ENCODE peak calls at places on chromosome 20, in six cellular contexts. One of them, this sample, is unnamed. For H3K4me1, the result is how much of the 10 kb centered on the place peaks cover.

GRCh38 chr20:47231382-47232042 is 125.0 kb downstream of the ZMYND8 start:
- DNase-seq in spleen: no peak
- DNase-seq in ovary: no peak
- DNase-seq in Peyer's patch: no peak
- DNase-seq in A549: no peak
- DNase-seq in body of pancreas: no peak
- DNase-seq in this sample: no peak

GRCh38 chr20:2349801-2350200 is 30.9 kb upstream of the TGM6 start:
- DNase-seq in spleen: no peak
- DNase-seq in ovary: no peak
- DNase-seq in Peyer's patch: no peak
- DNase-seq in A549: no peak
- DNase-seq in body of pancreas: no peak
- DNase-seq in this sample: no peak

GRCh38 chr20:63917811-63918210 is 22.9 kb downstream of the DNAJC5 start:
- DNase-seq in spleen: no peak
- DNase-seq in ovary: no peak
- DNase-seq in Peyer's patch: no peak
- DNase-seq in A549: no peak
- DNase-seq in body of pancreas: no peak
- DNase-seq in this sample: no peak

GRCh38 chr20:23187759-23188158 is 101.6 kb upstream of the CD93 start:
- DNase-seq in spleen: peak
- DNase-seq in ovary: no peak
- DNase-seq in Peyer's patch: no peak
- DNase-seq in A549: no peak
- DNase-seq in body of pancreas: peak
- DNase-seq in this sample: no peak

GRCh38 chr20:37538003-37538402 is 10.3 kb upstream of the BLCAP start:
- DNase-seq in spleen: peak
- DNase-seq in ovary: no peak
- DNase-seq in Peyer's patch: no peak
- DNase-seq in A549: no peak
- DNase-seq in body of pancreas: no peak
- DNase-seq in this sample: no peak

GRCh38 chr20:18310592-18310991 is 22.3 kb downstream of the ZNF133 start:
- DNase-seq in spleen: no peak
- DNase-seq in ovary: no peak
- DNase-seq in Peyer's patch: no peak
- DNase-seq in A549: no peak
- DNase-seq in body of pancreas: no peak
- DNase-seq in this sample: no peak

GRCh38 chr20:62362991-62363919 is 3.9 kb downstream of the LAMA5 start:
- DNase-seq in spleen: no peak
- DNase-seq in ovary: no peak
- DNase-seq in Peyer's patch: no peak
- DNase-seq in A549: no peak
- DNase-seq in body of pancreas: peak
- DNase-seq in this sample: no peak

GRCh38 chr20:1005452-1006027 is 3.4 kb upstream of the RSPO4 start:
- DNase-seq in spleen: no peak
- DNase-seq in ovary: no peak
- DNase-seq in Peyer's patch: no peak
- DNase-seq in A549: peak
- DNase-seq in body of pancreas: peak
- DNase-seq in this sample: no peak

GRCh38 chr20:60224914-60225313 is 266.7 kb downstream of the CDH26 start:
- DNase-seq in spleen: no peak
- DNase-seq in ovary: no peak
- DNase-seq in Peyer's patch: no peak
- DNase-seq in A549: peak
- DNase-seq in body of pancreas: no peak
- DNase-seq in this sample: no peak

GRCh38 chr20:44609006-44609510 is 26.7 kb downstream of the PKIG start:
- DNase-seq in spleen: no peak
- DNase-seq in ovary: no peak
- DNase-seq in Peyer's patch: no peak
- DNase-seq in A549: no peak
- DNase-seq in body of pancreas: no peak
- DNase-seq in this sample: no peak
- H3K27ac ChIP-seq in spleen: peak
- H3K27ac ChIP-seq in ovary: peak
- H3K27ac ChIP-seq in Peyer's patch: peak
- H3K27ac ChIP-seq in A549: peak
- H3K27ac ChIP-seq in body of pancreas: peak
- H3K27ac ChIP-seq in this sample: peak

DNA sequence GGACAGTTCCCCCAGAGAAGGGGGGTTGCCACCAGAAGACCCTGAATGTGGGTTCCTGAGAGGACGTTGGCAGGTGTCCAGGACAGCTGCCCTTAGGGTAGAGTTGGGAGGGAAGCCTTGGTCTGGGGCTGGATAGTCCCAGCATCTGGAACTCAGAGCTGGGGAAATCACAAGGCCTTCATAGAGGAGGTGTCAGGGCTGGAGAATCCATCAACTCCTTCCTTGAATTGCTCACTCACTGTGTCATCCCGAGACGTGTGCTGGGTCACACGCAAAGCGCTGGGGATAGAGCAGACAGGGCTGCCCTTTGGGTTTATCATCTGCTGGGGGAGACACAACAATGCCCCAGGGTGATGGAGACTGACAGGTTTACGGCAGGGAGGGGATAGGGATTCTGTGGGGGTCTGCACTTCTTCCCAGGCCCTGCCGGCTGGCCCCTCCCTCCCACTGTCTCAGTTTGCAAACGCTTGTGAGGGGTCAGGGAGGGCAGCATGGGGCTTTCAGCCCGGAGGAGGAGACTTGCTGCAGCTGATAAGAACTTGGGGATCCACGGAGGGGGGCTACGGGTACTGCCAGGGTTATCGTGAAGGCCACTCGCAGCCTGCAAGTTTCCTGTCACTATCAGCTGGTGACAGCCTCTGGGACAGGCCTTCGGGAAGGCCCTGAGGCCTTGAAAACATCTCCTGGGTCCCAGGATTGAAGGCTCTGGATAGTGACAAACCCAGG is 18.6 kb downstream of the RBM38 start:
- DNase-seq in spleen: peak
- DNase-seq in ovary: no peak
- DNase-seq in Peyer's patch: no peak
- DNase-seq in A549: no peak
- DNase-seq in body of pancreas: no peak
- DNase-seq in this sample: no peak
- TF ChIP-seq POLR2A in spleen: no peak
- TF ChIP-seq POLR2A in ovary: no peak
- TF ChIP-seq POLR2A in Peyer's patch: no peak
- TF ChIP-seq POLR2A in A549: no peak
- TF ChIP-seq POLR2A in body of pancreas: no peak
- TF ChIP-seq POLR2A in this sample: no peak

GRCh38 chr20:41138217-41138526 is 829 bp downstream of the PLCG1 start:
- DNase-seq in spleen: no peak
- DNase-seq in ovary: no peak
- DNase-seq in Peyer's patch: peak
- DNase-seq in A549: no peak
- DNase-seq in body of pancreas: no peak
- DNase-seq in this sample: no peak
- H3K4me1 ChIP-seq in spleen: half or more
- H3K4me1 ChIP-seq in ovary: under half
- H3K4me1 ChIP-seq in Peyer's patch: under half
- H3K4me1 ChIP-seq in A549: under half
- H3K4me1 ChIP-seq in body of pancreas: under half
- H3K4me1 ChIP-seq in this sample: half or more

DNA sequence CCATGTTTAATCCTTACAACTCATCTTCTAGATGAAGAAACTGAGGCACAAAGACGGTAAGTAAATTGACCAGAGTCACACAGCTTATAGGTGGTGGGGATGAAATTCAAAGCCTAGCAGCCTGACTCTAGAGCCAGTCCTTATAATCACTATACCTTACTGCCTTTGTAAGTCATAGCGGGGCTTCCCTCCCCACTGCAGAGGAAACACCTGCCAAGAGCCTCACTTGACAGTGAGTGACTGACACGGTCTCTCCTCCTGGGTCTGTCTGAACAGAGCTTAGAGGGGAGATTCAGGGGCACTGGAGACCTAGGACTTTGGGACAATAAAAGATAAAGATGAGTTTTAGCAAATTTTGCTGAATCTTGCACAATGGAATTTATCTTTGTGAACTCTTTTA is 12.8 kb downstream of the SUN5 start:
- DNase-seq in spleen: peak
- DNase-seq in ovary: no peak
- DNase-seq in Peyer's patch: no peak
- DNase-seq in A549: no peak
- DNase-seq in body of pancreas: no peak
- DNase-seq in this sample: no peak
- H3K27ac ChIP-seq in spleen: no peak
- H3K27ac ChIP-seq in ovary: no peak
- H3K27ac ChIP-seq in Peyer's patch: no peak
- H3K27ac ChIP-seq in A549: no peak
- H3K27ac ChIP-seq in body of pancreas: no peak
- H3K27ac ChIP-seq in this sample: no peak

GRCh38 chr20:57560554-57561355 is at the start of gene PCK1:
- DNase-seq in spleen: peak
- DNase-seq in ovary: peak
- DNase-seq in Peyer's patch: peak
- DNase-seq in A549: peak
- DNase-seq in body of pancreas: peak
- DNase-seq in this sample: no peak
- TF ChIP-seq POLR2A in spleen: no peak
- TF ChIP-seq POLR2A in ovary: no peak
- TF ChIP-seq POLR2A in Peyer's patch: peak
- TF ChIP-seq POLR2A in A549: no peak
- TF ChIP-seq POLR2A in body of pancreas: no peak
- TF ChIP-seq POLR2A in this sample: peak

DNA sequence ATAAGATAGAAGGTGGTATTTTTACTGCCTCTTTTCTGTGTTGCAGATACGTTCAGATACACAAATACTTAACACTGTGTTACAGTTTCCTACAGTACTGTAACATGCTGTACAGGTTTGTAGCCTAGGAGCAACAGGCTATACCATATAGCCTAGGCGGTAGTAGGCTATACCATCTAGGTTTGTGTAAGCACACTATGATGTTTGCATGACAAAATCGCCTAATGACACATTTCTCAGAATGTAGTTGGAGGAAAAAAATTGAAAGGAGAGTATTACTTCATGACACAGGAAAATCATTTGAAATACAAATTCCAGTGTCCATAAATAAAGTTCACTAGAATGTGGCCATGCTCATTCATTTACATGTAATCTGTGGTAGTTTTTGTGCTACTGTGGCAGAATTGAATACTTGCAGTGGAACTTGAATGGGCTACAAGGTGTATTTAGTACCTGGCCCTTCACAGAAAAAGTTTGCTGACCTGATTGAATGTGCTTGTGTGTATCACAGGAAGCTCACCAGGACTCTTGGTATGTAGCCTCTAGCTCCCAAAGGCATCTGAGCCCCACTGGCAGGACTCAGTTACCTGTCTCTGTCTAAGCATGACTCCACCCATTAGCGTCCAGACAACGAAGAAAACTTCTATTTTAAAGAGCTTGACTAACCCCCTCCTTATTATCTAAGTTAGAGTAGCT is 18.8 kb downstream of the TOP1 start:
- DNase-seq in spleen: no peak
- DNase-seq in ovary: no peak
- DNase-seq in Peyer's patch: no peak
- DNase-seq in A549: no peak
- DNase-seq in body of pancreas: no peak
- DNase-seq in this sample: no peak
- H3K4me1 ChIP-seq in spleen: half or more
- H3K4me1 ChIP-seq in ovary: under half
- H3K4me1 ChIP-seq in Peyer's patch: under half
- H3K4me1 ChIP-seq in A549: half or more
- H3K4me1 ChIP-seq in body of pancreas: half or more
- H3K4me1 ChIP-seq in this sample: half or more

GRCh38 chr20:33490934-33491656 is 1.2 kb downstream of the CBFA2T2 start:
- DNase-seq in spleen: no peak
- DNase-seq in ovary: no peak
- DNase-seq in Peyer's patch: no peak
- DNase-seq in A549: no peak
- DNase-seq in body of pancreas: no peak
- DNase-seq in this sample: no peak

GRCh38 chr20:33493076-33493766 is 3.3 kb downstream of the CBFA2T2 start:
- DNase-seq in spleen: peak
- DNase-seq in ovary: no peak
- DNase-seq in Peyer's patch: no peak
- DNase-seq in A549: no peak
- DNase-seq in body of pancreas: no peak
- DNase-seq in this sample: no peak

GRCh38 chr20:33490023-33490933 is at the start of gene CBFA2T2:
- DNase-seq in spleen: no peak
- DNase-seq in ovary: peak
- DNase-seq in Peyer's patch: peak
- DNase-seq in A549: peak
- DNase-seq in body of pancreas: no peak
- DNase-seq in this sample: no peak

GRCh38 chr20:33489495-33490022 is 337 bp upstream of the CBFA2T2 start:
- DNase-seq in spleen: peak
- DNase-seq in ovary: peak
- DNase-seq in Peyer's patch: peak
- DNase-seq in A549: peak
- DNase-seq in body of pancreas: peak
- DNase-seq in this sample: peak

GRCh38 chr20:33488201-33488600 is 1.7 kb upstream of the CBFA2T2 start:
- DNase-seq in spleen: peak
- DNase-seq in ovary: no peak
- DNase-seq in Peyer's patch: no peak
- DNase-seq in A549: no peak
- DNase-seq in body of pancreas: no peak
- DNase-seq in this sample: no peak
- H3K27ac ChIP-seq in spleen: no peak
- H3K27ac ChIP-seq in ovary: no peak
- H3K27ac ChIP-seq in Peyer's patch: no peak
- H3K27ac ChIP-seq in A549: no peak
- H3K27ac ChIP-seq in body of pancreas: no peak
- H3K27ac ChIP-seq in this sample: no peak

GRCh38 chr20:48919882-48920526 is 1.5 kb upstream of the ARFGEF2 start:
- DNase-seq in spleen: no peak
- DNase-seq in ovary: no peak
- DNase-seq in Peyer's patch: no peak
- DNase-seq in A549: no peak
- DNase-seq in body of pancreas: peak
- DNase-seq in this sample: no peak
- TF ChIP-seq POLR2A in spleen: no peak
- TF ChIP-seq POLR2A in ovary: no peak
- TF ChIP-seq POLR2A in Peyer's patch: peak
- TF ChIP-seq POLR2A in A549: no peak
- TF ChIP-seq POLR2A in body of pancreas: no peak
- TF ChIP-seq POLR2A in this sample: no peak